ENCODE peak calls at places on chromosomes 1 and 21, in eight cellular contexts. One of them, this sample, is unnamed.

GRCh38 chr1:169047074-169047473 is 59.4 kb upstream of the ATP1B1 start:
- DNase-seq in nephron progenitor cell: no peak
- DNase-seq in lower lobe of right lung: no peak
- DNase-seq in epithelial cell of esophagus: peak; percentile 73
- DNase-seq in stomach: no peak
- DNase-seq in heart right ventricle: no peak
- DNase-seq in neural crest cell: no peak
- DNase-seq in HepG2: no peak
- DNase-seq in this sample: no peak

GRCh38 chr1:52127181-52128175 is 14.4 kb upstream of the ZFYVE9 start:
- DNase-seq in heart right ventricle: peak; percentile 36
- DNase-seq in neural crest cell: peak; percentile 28
- DNase-seq in HepG2: peak; percentile 62
- DNase-seq in stomach: no peak
- DNase-seq in lower lobe of right lung: no peak
- DNase-seq in epithelial cell of esophagus: peak; percentile 93
- DNase-seq in nephron progenitor cell: peak; percentile 7
- DNase-seq in this sample: no peak

GRCh38 chr1:210792703-210793102 is 341.2 kb downstream of the KCNH1 start:
- DNase-seq in HepG2: no peak
- DNase-seq in heart right ventricle: no peak
- DNase-seq in neural crest cell: no peak
- DNase-seq in nephron progenitor cell: no peak
- DNase-seq in lower lobe of right lung: no peak
- DNase-seq in epithelial cell of esophagus: peak; percentile 79
- DNase-seq in stomach: no peak
- DNase-seq in this sample: no peak

GRCh38 chr1:82399093-82399492 is 598.4 kb downstream of the ADGRL2 start:
- DNase-seq in neural crest cell: no peak
- DNase-seq in nephron progenitor cell: no peak
- DNase-seq in heart right ventricle: no peak
- DNase-seq in epithelial cell of esophagus: no peak
- DNase-seq in stomach: no peak
- DNase-seq in lower lobe of right lung: no peak
- DNase-seq in HepG2: no peak
- DNase-seq in this sample: no peak

GRCh38 chr1:45535988-45536766 is 14.4 kb upstream of the AKR1A1 start:
- DNase-seq in epithelial cell of esophagus: no peak
- DNase-seq in HepG2: no peak
- DNase-seq in lower lobe of right lung: no peak
- DNase-seq in heart right ventricle: no peak
- DNase-seq in stomach: no peak
- DNase-seq in nephron progenitor cell: no peak
- DNase-seq in neural crest cell: no peak
- DNase-seq in this sample: no peak

GRCh38 chr1:67623906-67624305 is 61.1 kb upstream of the GADD45A start:
- DNase-seq in HepG2: no peak
- DNase-seq in lower lobe of right lung: no peak
- DNase-seq in epithelial cell of esophagus: no peak
- DNase-seq in stomach: no peak
- DNase-seq in nephron progenitor cell: no peak
- DNase-seq in heart right ventricle: no peak
- DNase-seq in neural crest cell: no peak
- DNase-seq in this sample: no peak

GRCh38 chr1:45629035-45629434 is 5.2 kb upstream of the CCDC17 start:
- DNase-seq in heart right ventricle: no peak
- DNase-seq in neural crest cell: no peak
- DNase-seq in stomach: no peak
- DNase-seq in lower lobe of right lung: no peak
- DNase-seq in epithelial cell of esophagus: no peak
- DNase-seq in HepG2: no peak
- DNase-seq in nephron progenitor cell: no peak
- DNase-seq in this sample: no peak

GRCh38 chr1:30200161-30200560 is 523.2 kb downstream of the MATN1 start:
- DNase-seq in epithelial cell of esophagus: no peak
- DNase-seq in lower lobe of right lung: no peak
- DNase-seq in stomach: no peak
- DNase-seq in nephron progenitor cell: no peak
- DNase-seq in heart right ventricle: no peak
- DNase-seq in neural crest cell: no peak
- DNase-seq in HepG2: no peak
- DNase-seq in this sample: no peak

GRCh38 chr1:17574502-17574901 is 35.0 kb downstream of the ARHGEF10L start:
- DNase-seq in epithelial cell of esophagus: no peak
- DNase-seq in lower lobe of right lung: no peak
- DNase-seq in neural crest cell: peak; percentile 22
- DNase-seq in heart right ventricle: no peak
- DNase-seq in HepG2: no peak
- DNase-seq in nephron progenitor cell: no peak
- DNase-seq in stomach: no peak
- DNase-seq in this sample: no peak

GRCh38 chr21:30434033-30434631 is 4.1 kb downstream of the KRTAP13-4 start:
- DNase-seq in HepG2: no peak
- DNase-seq in epithelial cell of esophagus: peak; percentile 62
- DNase-seq in stomach: peak; percentile 26
- DNase-seq in lower lobe of right lung: no peak
- DNase-seq in nephron progenitor cell: peak; percentile 30
- DNase-seq in heart right ventricle: no peak
- DNase-seq in neural crest cell: peak; percentile 28
- DNase-seq in this sample: peak; percentile 56

GRCh38 chr1:153526132-153526543 is 9.7 kb downstream of the S100A6 start:
- DNase-seq in lower lobe of right lung: no peak
- DNase-seq in neural crest cell: no peak
- DNase-seq in nephron progenitor cell: no peak
- DNase-seq in HepG2: peak; percentile 42
- DNase-seq in stomach: no peak
- DNase-seq in heart right ventricle: no peak
- DNase-seq in epithelial cell of esophagus: peak; percentile 93
- DNase-seq in this sample: no peak

GRCh38 chr1:78275456-78275855 is 215.3 kb upstream of the PTGFR start:
- DNase-seq in nephron progenitor cell: no peak
- DNase-seq in heart right ventricle: no peak
- DNase-seq in HepG2: no peak
- DNase-seq in neural crest cell: no peak
- DNase-seq in epithelial cell of esophagus: no peak
- DNase-seq in stomach: no peak
- DNase-seq in lower lobe of right lung: no peak
- DNase-seq in this sample: no peak

GRCh38 chr21:34878501-34878900 is 170.6 kb downstream of the RUNX1 start:
- DNase-seq in HepG2: peak; percentile 23
- DNase-seq in neural crest cell: no peak
- DNase-seq in lower lobe of right lung: peak; percentile 74
- DNase-seq in stomach: peak; percentile 80
- DNase-seq in nephron progenitor cell: no peak
- DNase-seq in epithelial cell of esophagus: peak; percentile 68
- DNase-seq in heart right ventricle: no peak
- DNase-seq in this sample: no peak

GRCh38 chr1:191993549-191993948 is 164.7 kb upstream of the RGS18 start:
- DNase-seq in neural crest cell: no peak
- DNase-seq in stomach: no peak
- DNase-seq in heart right ventricle: no peak
- DNase-seq in HepG2: peak; percentile 2
- DNase-seq in nephron progenitor cell: no peak
- DNase-seq in epithelial cell of esophagus: peak; percentile 54
- DNase-seq in lower lobe of right lung: no peak
- DNase-seq in this sample: no peak

GRCh38 chr1:150484431-150484830 is 2.8 kb upstream of the TARS2 start:
- DNase-seq in lower lobe of right lung: no peak
- DNase-seq in nephron progenitor cell: no peak
- DNase-seq in stomach: no peak
- DNase-seq in neural crest cell: no peak
- DNase-seq in HepG2: no peak
- DNase-seq in epithelial cell of esophagus: peak; percentile 93
- DNase-seq in heart right ventricle: no peak
- DNase-seq in this sample: no peak

GRCh38 chr21:32587112-32587511 is 1.8 kb upstream of the TCP10L start:
- DNase-seq in HepG2: no peak
- DNase-seq in stomach: no peak
- DNase-seq in neural crest cell: no peak
- DNase-seq in epithelial cell of esophagus: no peak
- DNase-seq in nephron progenitor cell: no peak
- DNase-seq in lower lobe of right lung: no peak
- DNase-seq in heart right ventricle: no peak
- DNase-seq in this sample: no peak

GRCh38 chr1:163730366-163730765 is 408.6 kb downstream of the NUF2 start:
- DNase-seq in epithelial cell of esophagus: no peak
- DNase-seq in stomach: no peak
- DNase-seq in heart right ventricle: peak; percentile 15
- DNase-seq in neural crest cell: no peak
- DNase-seq in lower lobe of right lung: no peak
- DNase-seq in HepG2: no peak
- DNase-seq in nephron progenitor cell: no peak
- DNase-seq in this sample: no peak

GRCh38 chr1:88472283-88472682 is 211.8 kb upstream of the PKN2 start:
- DNase-seq in neural crest cell: no peak
- DNase-seq in nephron progenitor cell: no peak
- DNase-seq in lower lobe of right lung: no peak
- DNase-seq in epithelial cell of esophagus: no peak
- DNase-seq in stomach: no peak
- DNase-seq in HepG2: no peak
- DNase-seq in heart right ventricle: peak; percentile 40
- DNase-seq in this sample: no peak

GRCh38 chr1:110136911-110137310 is 13.4 kb upstream of the SLC6A17 start:
- DNase-seq in HepG2: peak; percentile 4
- DNase-seq in nephron progenitor cell: peak; percentile 78
- DNase-seq in stomach: peak; percentile 28
- DNase-seq in epithelial cell of esophagus: no peak
- DNase-seq in heart right ventricle: peak; percentile 30
- DNase-seq in neural crest cell: peak; percentile 56
- DNase-seq in lower lobe of right lung: no peak
- DNase-seq in this sample: peak; percentile 89

GRCh38 chr1:44672254-44672955 is 1.9 kb downstream of the TMEM53 start:
- DNase-seq in lower lobe of right lung: peak; percentile 66
- DNase-seq in neural crest cell: peak; percentile 45
- DNase-seq in HepG2: no peak
- DNase-seq in heart right ventricle: peak; percentile 47
- DNase-seq in nephron progenitor cell: no peak
- DNase-seq in epithelial cell of esophagus: peak; percentile 70
- DNase-seq in stomach: no peak
- DNase-seq in this sample: no peak

GRCh38 chr1:107964397-107965111 is 426 bp downstream of the VAV3 start:
- DNase-seq in neural crest cell: no peak
- DNase-seq in nephron progenitor cell: no peak
- DNase-seq in epithelial cell of esophagus: peak; percentile 54
- DNase-seq in stomach: peak; percentile 37
- DNase-seq in lower lobe of right lung: peak; percentile 46
- DNase-seq in heart right ventricle: no peak
- DNase-seq in HepG2: no peak
- DNase-seq in this sample: peak; percentile 35

GRCh38 chr1:25744140-25744581 is 55.8 kb upstream of the SELENON start:
- DNase-seq in heart right ventricle: peak; percentile 78
- DNase-seq in neural crest cell: no peak
- DNase-seq in stomach: peak; percentile 69
- DNase-seq in epithelial cell of esophagus: peak; percentile 68
- DNase-seq in nephron progenitor cell: peak; percentile 38
- DNase-seq in HepG2: no peak
- DNase-seq in lower lobe of right lung: peak; percentile 56
- DNase-seq in this sample: no peak

GRCh38 chr1:202861420-202862121 is 27.4 kb downstream of the RABIF start:
- DNase-seq in neural crest cell: peak; percentile 91
- DNase-seq in HepG2: peak; percentile 90
- DNase-seq in epithelial cell of esophagus: peak; percentile 91
- DNase-seq in lower lobe of right lung: peak; percentile 95
- DNase-seq in nephron progenitor cell: peak; percentile 95
- DNase-seq in heart right ventricle: peak; percentile 93
- DNase-seq in stomach: peak; percentile 93
- DNase-seq in this sample: peak; percentile 93

DNA sequence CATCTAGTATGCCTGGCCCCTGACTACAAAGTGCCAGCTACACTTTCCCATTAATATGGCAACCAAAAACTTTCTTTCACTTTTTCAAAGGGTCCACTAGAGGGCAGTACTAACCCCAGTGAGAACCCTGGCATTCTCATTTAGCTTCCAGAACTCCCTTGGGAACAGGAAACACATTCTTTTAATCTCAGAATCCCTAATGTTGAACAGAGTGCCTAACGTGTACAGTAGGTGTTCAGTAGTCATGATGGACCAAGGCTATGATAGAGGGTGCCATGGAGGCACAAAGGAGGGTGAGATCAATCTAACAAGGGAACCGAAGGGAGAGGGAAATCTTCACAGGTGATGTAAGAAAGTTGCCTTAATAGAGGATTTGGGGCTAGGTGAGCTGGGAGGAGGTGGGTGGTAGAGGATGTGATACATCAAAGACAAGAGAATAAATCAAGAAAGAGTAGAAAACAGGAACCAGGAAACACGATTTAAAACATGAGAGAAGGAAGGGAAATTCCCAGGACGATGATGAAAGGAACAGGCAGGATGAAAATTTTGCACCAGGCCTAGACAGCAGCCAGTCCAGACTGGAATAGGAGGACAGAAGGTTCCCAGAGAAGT is 41.5 kb downstream of the NSL1 start:
- DNase-seq in neural crest cell: no peak
- DNase-seq in heart right ventricle: no peak
- DNase-seq in lower lobe of right lung: no peak
- DNase-seq in HepG2: peak; percentile 55
- DNase-seq in epithelial cell of esophagus: peak; percentile 75
- DNase-seq in nephron progenitor cell: peak; percentile 21
- DNase-seq in stomach: no peak
- DNase-seq in this sample: no peak
- TF ChIP-seq CTCF in neural crest cell: peak; percentile 86
- TF ChIP-seq CTCF in heart right ventricle: peak; percentile 71
- TF ChIP-seq CTCF in lower lobe of right lung: peak; percentile 76
- TF ChIP-seq CTCF in HepG2: peak; percentile 74
- TF ChIP-seq CTCF in epithelial cell of esophagus: peak; percentile 84
- TF ChIP-seq CTCF in nephron progenitor cell: peak; percentile 79
- TF ChIP-seq CTCF in stomach: no peak
- TF ChIP-seq CTCF in this sample: peak; percentile 84

GRCh38 chr1:151881479-151881878 is 27.8 kb downstream of the THEM4 start:
- DNase-seq in stomach: no peak
- DNase-seq in nephron progenitor cell: no peak
- DNase-seq in heart right ventricle: no peak
- DNase-seq in HepG2: no peak
- DNase-seq in epithelial cell of esophagus: peak; percentile 52
- DNase-seq in lower lobe of right lung: no peak
- DNase-seq in neural crest cell: no peak
- DNase-seq in this sample: no peak
- TF ChIP-seq CTCF in stomach: no peak
- TF ChIP-seq CTCF in nephron progenitor cell: no peak
- TF ChIP-seq CTCF in heart right ventricle: no peak
- TF ChIP-seq CTCF in HepG2: no peak
- TF ChIP-seq CTCF in epithelial cell of esophagus: peak; percentile 57
- TF ChIP-seq CTCF in lower lobe of right lung: no peak
- TF ChIP-seq CTCF in neural crest cell: no peak
- TF ChIP-seq CTCF in this sample: no peak

GRCh38 chr1:36657826-36658225 is 175.1 kb upstream of the CSF3R start:
- DNase-seq in neural crest cell: no peak
- DNase-seq in HepG2: no peak
- DNase-seq in heart right ventricle: no peak
- DNase-seq in nephron progenitor cell: no peak
- DNase-seq in lower lobe of right lung: no peak
- DNase-seq in epithelial cell of esophagus: no peak
- DNase-seq in stomach: no peak
- DNase-seq in this sample: no peak
- TF ChIP-seq CTCF in neural crest cell: no peak
- TF ChIP-seq CTCF in HepG2: no peak
- TF ChIP-seq CTCF in heart right ventricle: no peak
- TF ChIP-seq CTCF in nephron progenitor cell: no peak
- TF ChIP-seq CTCF in lower lobe of right lung: no peak
- TF ChIP-seq CTCF in epithelial cell of esophagus: no peak
- TF ChIP-seq CTCF in stomach: no peak
- TF ChIP-seq CTCF in this sample: no peak

GRCh38 chr1:62111084-62111483 is 83.6 kb upstream of the L1TD1 start:
- DNase-seq in HepG2: no peak
- DNase-seq in lower lobe of right lung: no peak
- DNase-seq in stomach: no peak
- DNase-seq in heart right ventricle: no peak
- DNase-seq in epithelial cell of esophagus: no peak
- DNase-seq in neural crest cell: no peak
- DNase-seq in nephron progenitor cell: no peak
- DNase-seq in this sample: no peak
- TF ChIP-seq CTCF in HepG2: peak; percentile 13
- TF ChIP-seq CTCF in lower lobe of right lung: no peak
- TF ChIP-seq CTCF in stomach: no peak
- TF ChIP-seq CTCF in heart right ventricle: peak; percentile 20
- TF ChIP-seq CTCF in epithelial cell of esophagus: no peak
- TF ChIP-seq CTCF in neural crest cell: no peak
- TF ChIP-seq CTCF in nephron progenitor cell: no peak
- TF ChIP-seq CTCF in this sample: no peak